ENCODE peak calls at places on chromosomes 11 and 22, in four cellular contexts. One of them, this sample, is unnamed.
A peak's percentile ranks its signal among the peaks of the same experiment; 100 is the strongest.

GRCh38 chr11:2129699-2130366 is 9.4 kb downstream of the IGF2 start:
- DNase-seq in K562: no peak
- DNase-seq in HepG2: no peak
- DNase-seq in SK-N-SH: no peak
- DNase-seq in this sample: no peak

GRCh38 chr11:124113890-124114289 is 1.4 kb upstream of the VWA5A start:
- DNase-seq in HepG2: no peak
- DNase-seq in SK-N-SH: no peak
- DNase-seq in K562: no peak
- DNase-seq in this sample: peak; percentile 8

GRCh38 chr11:121722431-121723256 is 269.9 kb upstream of the SORL1-AS1 start:
- DNase-seq in K562: no peak
- DNase-seq in SK-N-SH: peak; percentile 82
- DNase-seq in HepG2: peak; percentile 87
- DNase-seq in this sample: peak; percentile 89

GRCh38 chr11:46075928-46076327 is 45.3 kb downstream of the PHF21A start:
- DNase-seq in K562: no peak
- DNase-seq in SK-N-SH: no peak
- DNase-seq in HepG2: no peak
- DNase-seq in this sample: no peak

GRCh38 chr11:78372114-78372768 is 45.4 kb downstream of the GAB2 start:
- DNase-seq in HepG2: no peak
- DNase-seq in SK-N-SH: no peak
- DNase-seq in K562: no peak
- DNase-seq in this sample: no peak

GRCh38 chr11:10918698-10919097 is 60.8 kb upstream of the ZBED5 start:
- DNase-seq in K562: no peak
- DNase-seq in HepG2: no peak
- DNase-seq in SK-N-SH: no peak
- DNase-seq in this sample: no peak

GRCh38 chr11:47797633-47798032 is 30.5 kb upstream of the FNBP4 start:
- DNase-seq in K562: peak; percentile 24
- DNase-seq in SK-N-SH: no peak
- DNase-seq in HepG2: no peak
- DNase-seq in this sample: peak; percentile 89

GRCh38 chr22:30821381-30821780 is 126.7 kb downstream of the OSBP2 start:
- DNase-seq in SK-N-SH: no peak
- DNase-seq in K562: no peak
- DNase-seq in HepG2: no peak
- DNase-seq in this sample: no peak

GRCh38 chr11:78295347-78295746 is 106.6 kb downstream of the USP35 start:
- DNase-seq in SK-N-SH: no peak
- DNase-seq in K562: no peak
- DNase-seq in HepG2: no peak
- DNase-seq in this sample: no peak

GRCh38 chr22:25027052-25027525 is 74.6 kb downstream of the KIAA1671 start:
- DNase-seq in HepG2: no peak
- DNase-seq in SK-N-SH: no peak
- DNase-seq in K562: no peak
- DNase-seq in this sample: no peak

GRCh38 chr22:38513063-38513462 is 7.0 kb upstream of the DDX17 start:
- DNase-seq in K562: peak; percentile 63
- DNase-seq in HepG2: peak; percentile 42
- DNase-seq in SK-N-SH: peak; percentile 19
- DNase-seq in this sample: no peak

GRCh38 chr11:124839972-124840621 is 25.1 kb upstream of the ROBO3 start:
- DNase-seq in SK-N-SH: no peak
- DNase-seq in HepG2: no peak
- DNase-seq in K562: no peak
- DNase-seq in this sample: no peak

GRCh38 chr22:37179622-37180420 is 8.2 kb downstream of the C1QTNF6 start:
- DNase-seq in HepG2: no peak
- DNase-seq in SK-N-SH: no peak
- DNase-seq in K562: no peak
- DNase-seq in this sample: no peak

GRCh38 chr11:73760066-73760679 is 701 bp downstream of the RAB6A start:
- DNase-seq in K562: peak; percentile 56
- DNase-seq in SK-N-SH: peak; percentile 69
- DNase-seq in HepG2: no peak
- DNase-seq in this sample: peak; percentile 11

GRCh38 chr11:70680781-70681281 is 282.5 kb downstream of the CTTN start:
- DNase-seq in K562: no peak
- DNase-seq in HepG2: no peak
- DNase-seq in SK-N-SH: no peak
- DNase-seq in this sample: no peak

GRCh38 chr22:25192406-25192805 is 7.3 kb upstream of the CRYBB3 start:
- DNase-seq in SK-N-SH: no peak
- DNase-seq in K562: no peak
- DNase-seq in HepG2: no peak
- DNase-seq in this sample: no peak

GRCh38 chr22:49986325-49986724 is 25.8 kb downstream of the PIM3 start:
- DNase-seq in K562: no peak
- DNase-seq in HepG2: no peak
- DNase-seq in SK-N-SH: no peak
- DNase-seq in this sample: no peak

GRCh38 chr22:44116755-44117684 is 63.7 kb upstream of the PARVG start:
- DNase-seq in K562: no peak
- DNase-seq in SK-N-SH: no peak
- DNase-seq in HepG2: no peak
- DNase-seq in this sample: no peak

GRCh38 chr11:113773092-113773415 is 438 bp downstream of the ZW10 start:
- DNase-seq in HepG2: peak; percentile 6
- DNase-seq in SK-N-SH: no peak
- DNase-seq in K562: peak; percentile 45
- DNase-seq in this sample: peak; percentile 25

GRCh38 chr11:76443254-76443935 is 1.4 kb upstream of the EMSY start:
- DNase-seq in HepG2: no peak
- DNase-seq in K562: peak; percentile 37
- DNase-seq in SK-N-SH: no peak
- DNase-seq in this sample: no peak

DNA sequence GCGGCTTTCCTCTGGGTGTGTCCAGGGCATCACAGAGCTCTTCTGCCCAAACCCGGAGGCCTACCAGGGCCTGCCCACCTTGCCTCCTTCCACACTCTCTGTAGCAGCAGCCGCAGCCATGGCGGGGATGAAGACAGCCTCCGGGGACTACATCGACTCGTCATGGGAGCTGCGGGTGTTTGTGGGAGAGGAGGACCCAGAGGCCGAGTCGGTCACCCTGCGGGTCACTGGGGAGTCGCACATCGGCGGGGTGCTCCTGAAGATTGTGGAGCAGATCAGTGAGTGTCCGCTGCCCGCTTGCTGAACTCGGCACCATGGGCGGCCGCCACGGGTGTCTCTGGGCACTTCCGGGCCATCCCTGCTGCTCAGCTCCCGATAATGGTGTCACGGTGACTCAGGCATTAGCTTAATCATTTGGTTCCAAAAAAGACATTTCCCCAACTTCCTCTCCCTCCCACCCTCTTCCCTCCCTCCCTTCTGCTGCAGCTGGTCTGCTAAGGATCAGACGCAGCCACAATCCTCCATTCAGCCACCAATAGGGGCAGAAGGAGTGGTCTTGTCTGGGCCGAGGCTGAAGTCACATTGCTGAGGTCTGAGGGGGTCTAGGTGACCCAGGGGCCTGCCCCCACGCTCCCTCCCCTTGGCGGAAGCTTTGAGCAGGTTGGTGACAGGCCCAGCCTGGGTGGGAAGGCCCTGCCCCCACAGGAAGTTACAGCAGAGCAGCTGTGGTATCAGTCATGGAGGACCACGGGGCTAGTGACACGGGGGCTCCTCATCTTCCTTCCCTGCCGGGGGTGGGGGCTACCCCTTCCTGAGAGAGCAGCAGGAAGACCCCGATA is 945 bp downstream of the FERMT3 start:
- DNase-seq in K562: peak; percentile 95
- DNase-seq in SK-N-SH: peak; percentile 41
- DNase-seq in HepG2: no peak
- DNase-seq in this sample: peak; percentile 78
- H3K9ac ChIP-seq in K562: peak overlapping the region; percentile 99
- H3K9ac ChIP-seq in SK-N-SH: no peak overlapping the region
- H3K9ac ChIP-seq in HepG2: no peak overlapping the region
- H3K9ac ChIP-seq in this sample: no peak overlapping the region

DNA sequence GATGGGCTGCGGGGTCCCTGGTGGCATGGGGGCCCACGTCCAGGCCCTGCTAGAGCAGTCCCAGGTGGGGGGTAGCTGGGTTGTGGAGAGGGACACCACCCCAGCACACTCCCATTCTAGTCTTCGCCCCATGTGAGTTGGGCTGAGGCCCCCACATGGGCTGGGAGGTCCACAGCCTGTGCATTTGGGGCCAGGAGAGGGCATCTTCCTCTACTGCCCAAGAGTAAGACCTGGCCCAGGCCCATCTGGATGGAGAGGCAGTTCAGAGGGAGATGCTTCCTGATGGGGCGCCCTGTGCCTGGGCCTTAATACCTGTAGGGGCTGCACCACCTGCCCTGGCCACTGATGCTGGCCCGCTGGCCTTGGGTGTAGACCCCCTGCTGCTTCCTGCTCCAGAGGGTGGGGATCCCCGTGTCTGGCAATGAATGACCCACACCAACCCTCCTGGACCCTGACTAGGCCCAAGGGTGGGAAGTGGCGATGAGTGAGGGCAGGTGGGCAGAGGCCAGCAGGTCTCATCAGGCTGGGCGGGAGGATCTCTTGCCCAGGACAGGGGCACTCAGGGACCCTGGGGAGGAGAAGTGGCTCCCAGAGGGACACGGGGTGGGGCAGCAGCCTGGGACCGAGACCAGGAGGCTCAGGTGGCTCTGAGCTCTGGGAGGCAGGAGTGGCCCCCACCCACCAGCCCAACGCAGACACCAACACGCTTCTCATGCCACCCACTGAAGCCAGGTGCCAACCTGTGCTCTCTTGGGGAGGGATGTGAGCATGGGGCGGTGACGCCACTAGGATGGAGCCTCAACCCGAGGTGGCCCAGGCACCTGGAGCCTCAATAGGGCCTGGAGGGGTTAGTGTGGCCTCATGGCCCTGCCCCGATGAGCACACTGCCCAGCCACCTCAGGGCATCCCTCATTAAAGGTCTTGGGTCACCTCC is 17.4 kb upstream of the GNB1L start:
- DNase-seq in HepG2: no peak
- DNase-seq in SK-N-SH: no peak
- DNase-seq in K562: no peak
- DNase-seq in this sample: no peak
- TF ChIP-seq USF2 in HepG2: no peak
- TF ChIP-seq USF2 in SK-N-SH: no peak
- TF ChIP-seq USF2 in K562: no peak
- TF ChIP-seq USF2 in this sample: no peak

GRCh38 chr22:19419086-19419463 is 12.5 kb downstream of the HIRA start:
- DNase-seq in HepG2: no peak
- DNase-seq in SK-N-SH: no peak
- DNase-seq in K562: peak; percentile 99
- DNase-seq in this sample: no peak

GRCh38 chr22:19419464-19420178 is 11.9 kb downstream of the HIRA start:
- DNase-seq in SK-N-SH: no peak
- DNase-seq in K562: peak; percentile 96
- DNase-seq in HepG2: no peak
- DNase-seq in this sample: peak; percentile 17

GRCh38 chr22:19420321-19420720 is 11.2 kb downstream of the HIRA start:
- DNase-seq in SK-N-SH: no peak
- DNase-seq in HepG2: no peak
- DNase-seq in K562: no peak
- DNase-seq in this sample: no peak

GRCh38 chr22:19423906-19424500 is 7.5 kb downstream of the HIRA start:
- DNase-seq in HepG2: peak; percentile 34
- DNase-seq in SK-N-SH: no peak
- DNase-seq in K562: no peak
- DNase-seq in this sample: no peak

DNA sequence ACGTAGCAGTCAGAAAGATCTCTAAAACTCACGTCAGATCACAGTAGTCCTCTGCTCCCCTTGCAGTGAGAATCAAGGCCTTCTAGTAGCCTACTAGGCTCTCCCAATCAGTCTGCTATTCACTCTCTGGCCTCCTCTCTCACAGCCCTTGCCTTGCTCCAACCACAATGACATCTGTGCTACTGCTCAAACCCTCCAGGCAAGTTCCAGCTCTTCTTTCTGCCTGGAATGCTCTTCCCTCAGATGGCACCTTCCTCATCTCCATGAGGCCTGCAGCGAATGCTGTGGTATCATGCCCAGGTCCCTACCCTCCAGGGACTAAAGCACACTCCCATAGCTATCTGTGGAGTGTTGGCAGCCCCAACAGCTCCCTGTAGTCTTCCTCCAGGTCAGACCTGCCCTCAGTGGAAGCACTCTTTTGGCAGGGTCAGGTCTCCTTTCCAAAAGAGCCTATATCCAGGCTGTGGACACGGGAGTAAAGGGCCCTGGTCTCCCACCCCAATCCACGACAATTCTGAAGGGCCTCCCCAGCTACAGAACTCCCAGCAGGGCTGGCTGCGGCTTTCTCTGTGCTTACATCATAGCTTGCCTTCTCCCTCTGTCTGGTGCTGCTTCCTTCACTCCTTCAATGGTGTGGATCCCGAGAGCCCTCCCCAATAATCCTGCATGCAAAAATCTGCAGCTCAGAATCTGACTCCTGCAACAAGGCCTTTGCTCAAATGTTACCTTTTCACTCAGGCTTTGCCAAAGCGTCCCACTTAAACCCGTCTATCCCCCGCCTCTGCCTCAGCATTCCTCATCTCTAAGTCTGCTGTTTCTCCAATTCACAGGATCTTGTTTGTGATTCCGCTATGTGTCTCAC is 8.9 kb downstream of the HIRA start:
- DNase-seq in K562: no peak
- DNase-seq in SK-N-SH: no peak
- DNase-seq in HepG2: no peak
- DNase-seq in this sample: no peak
- H3K9ac ChIP-seq in K562: peak overlapping the region; percentile 57
- H3K9ac ChIP-seq in SK-N-SH: no peak overlapping the region
- H3K9ac ChIP-seq in HepG2: no peak overlapping the region
- H3K9ac ChIP-seq in this sample: no peak overlapping the region

GRCh38 chr22:35930933-35931332 is 97.7 kb downstream of the RBFOX2 start:
- DNase-seq in SK-N-SH: peak; percentile 59
- DNase-seq in K562: peak; percentile 64
- DNase-seq in HepG2: peak; percentile 78
- DNase-seq in this sample: peak; percentile 80
- TF ChIP-seq USF2 in SK-N-SH: no peak
- TF ChIP-seq USF2 in K562: no peak
- TF ChIP-seq USF2 in HepG2: no peak
- TF ChIP-seq USF2 in this sample: no peak

DNA sequence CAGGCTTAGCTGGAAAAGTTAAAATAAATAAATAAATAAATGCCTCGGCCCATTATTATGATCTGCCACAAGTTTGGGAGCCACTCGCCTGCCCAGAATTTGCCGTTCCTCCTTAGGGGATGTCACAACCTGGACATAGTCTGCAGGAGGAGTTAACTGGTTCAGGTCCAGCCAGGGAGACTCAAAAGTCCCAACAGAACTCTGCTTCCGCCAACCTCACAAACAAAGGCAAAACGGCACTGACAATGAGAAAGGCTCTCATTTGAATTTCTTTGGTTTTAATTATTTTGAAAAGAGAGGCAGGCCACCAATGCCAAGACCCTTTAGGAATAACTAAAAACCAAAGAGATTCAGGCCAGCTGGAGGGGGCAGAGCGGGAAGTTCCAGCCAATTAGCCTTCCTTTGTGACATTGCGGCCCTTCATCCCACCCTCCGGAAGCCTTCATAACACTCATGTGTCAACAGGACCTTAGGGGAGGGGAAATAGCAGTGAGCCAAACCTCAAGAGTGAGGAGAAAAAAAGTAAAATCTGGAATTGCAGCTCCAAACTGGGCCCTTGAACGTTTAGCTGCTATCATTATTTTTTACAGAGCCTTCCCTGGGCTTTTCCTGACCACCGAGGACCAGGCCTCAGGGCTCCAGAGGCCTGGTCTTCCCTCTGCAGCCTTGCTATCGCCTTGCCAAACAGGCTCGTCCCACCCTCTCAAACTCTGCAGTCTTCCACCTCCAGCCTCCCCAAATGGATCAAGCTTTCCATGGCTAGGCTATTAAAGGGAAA is 114.4 kb downstream of the CCDC34 start:
- DNase-seq in SK-N-SH: no peak
- DNase-seq in K562: no peak
- DNase-seq in HepG2: peak; percentile 9
- DNase-seq in this sample: no peak
- H3K9ac ChIP-seq in SK-N-SH: no peak overlapping the region
- H3K9ac ChIP-seq in K562: no peak overlapping the region
- H3K9ac ChIP-seq in HepG2: no peak overlapping the region
- H3K9ac ChIP-seq in this sample: no peak overlapping the region